ENCODE peak calls at places on chromosomes 11 and 22, in seven cellular contexts. E, J, B, A, X, Y and Q are unnamed samples.

GRCh38 chr11:120747801-120748484 is 236.4 kb downstream of the GRIK4 start:
- DNase-seq in X (no peak), Y (no peak), E (no peak), J (no peak), B (no peak), A (no peak), Q (no peak)

GRCh38 chr11:126981635-126982034 is 18.9 kb downstream of the KIRREL3 start:
- DNase-seq in J (no peak), Y (no peak), B (no peak), E (no peak), A (no peak), X (no peak), Q (no peak)

GRCh38 chr11:94129505-94130335 is 1.1 kb downstream of the PANX1 start:
- DNase-seq in E (no peak), A (no peak), Y (no peak), X (no peak), B (peak), J (no peak), Q (peak)

GRCh38 chr11:111417766-111418435 is 38.8 kb upstream of the POU2AF1 start:
- DNase-seq in Y (peak), A (no peak), J (peak), X (no peak), E (no peak), B (peak), Q (no peak)

GRCh38 chr11:57476223-57476882 is 16.0 kb downstream of the RTN4RL2 start:
- DNase-seq in J (no peak), Y (no peak), B (no peak), A (no peak), X (no peak), E (no peak), Q (no peak)

GRCh38 chr11:26676641-26677040 is 45.2 kb downstream of the SLC5A12 start:
- DNase-seq in Y (no peak), A (no peak), E (no peak), X (no peak), J (no peak), B (no peak), Q (no peak)

GRCh38 chr11:130066338-130066737 is 3.4 kb upstream of the APLP2 start:
- DNase-seq in A (no peak), X (no peak), E (no peak), J (peak), Y (no peak), B (no peak), Q (no peak)

GRCh38 chr11:111633756-111634362 is 31.6 kb downstream of the SIK2 start:
- DNase-seq in Y (peak), X (no peak), A (no peak), B (no peak), J (peak), E (no peak), Q (no peak)

GRCh38 chr11:120404495-120404894 is 68.3 kb downstream of the ARHGEF12 start:
- DNase-seq in E (no peak), X (no peak), A (no peak), Y (no peak), J (no peak), B (no peak), Q (no peak)

GRCh38 chr22:24772493-24773220 is 1.9 kb downstream of the PIWIL3 start:
- DNase-seq in X (no peak), E (no peak), A (no peak), B (no peak), Y (peak), J (peak), Q (no peak)

GRCh38 chr11:16184588-16184987 is 171.8 kb downstream of the SOX6 start:
- DNase-seq in Y (peak), B (no peak), E (no peak), A (no peak), J (peak), X (no peak), Q (peak)

GRCh38 chr11:112062923-112063322 is 10.9 kb downstream of the PIH1D2 start:
- DNase-seq in B (no peak), A (no peak), J (no peak), X (no peak), E (no peak), Y (no peak), Q (no peak)

GRCh38 chr11:128098840-128099239 is 488.5 kb downstream of the ETS1 start:
- DNase-seq in Y (no peak), J (no peak), X (no peak), A (no peak), B (no peak), E (no peak), Q (no peak)

GRCh38 chr22:32333141-32333768 is 24.4 kb upstream of the RFPL3 start:
- DNase-seq in X (no peak), J (no peak), Y (no peak), A (no peak), B (no peak), E (no peak), Q (no peak)

GRCh38 chr11:122758974-122759373 is 79.3 kb upstream of the CRTAM start:
- DNase-seq in X (no peak), B (no peak), J (no peak), Y (peak), E (no peak), A (no peak), Q (no peak)